ENCODE peak calls at places on chromosomes 11 and 22, in eight cellular contexts. B, E, H, Q, P, K, W and V are unnamed samples.

GRCh38 chr11:10268746-10269487 is 25.1 kb downstream of the SBF2 start:
- DNase-seq in W (no peak), P (no peak), Q (no peak), K (no peak), B (peak; percentile 53), H (no peak), E (no peak), V (no peak)

GRCh38 chr11:48055292-48056132 is 75.2 kb downstream of the PTPRJ start:
- DNase-seq in B (peak; percentile 47), E (no peak), Q (no peak), W (no peak), K (no peak), H (no peak), P (no peak), V (no peak)

GRCh38 chr11:130979386-130979972 is 63.2 kb upstream of the SNX19 start:
- DNase-seq in W (no peak), P (no peak), H (no peak), E (no peak), B (peak; percentile 61), Q (no peak), K (no peak), V (no peak)

GRCh38 chr22:19948057-19948760 is 6.6 kb upstream of the TXNRD2 start:
- DNase-seq in P (peak; percentile 38), Q (no peak), B (no peak), K (no peak), E (no peak), W (peak; percentile 4), H (no peak), V (peak; percentile 55)

GRCh38 chr11:93846411-93846810 is 4.0 kb downstream of the VSTM5 start:
- DNase-seq in B (peak; percentile 64), H (no peak), Q (no peak), E (no peak), P (no peak), K (no peak), W (no peak), V (no peak)

GRCh38 chr11:128824199-128825049 is 42.7 kb downstream of the KCNJ1 start:
- DNase-seq in B (no peak), K (no peak), E (no peak), W (no peak), P (no peak), H (no peak), Q (no peak), V (no peak)

GRCh38 chr22:20967697-20968201 is 694 bp downstream of the AIFM3 start:
- DNase-seq in E (no peak), W (peak; percentile 44), K (no peak), H (no peak), Q (no peak), B (no peak), P (peak; percentile 75), V (no peak)

GRCh38 chr11:23765862-23766261 is 731.0 kb upstream of the LUZP2 start:
- DNase-seq in Q (no peak), W (no peak), B (peak; percentile 79), K (no peak), E (no peak), H (no peak), P (no peak), V (no peak)

GRCh38 chr11:118436639-118437045 is 350 bp downstream of the KMT2A start:
- DNase-seq in P (peak; percentile 73), W (peak; percentile 85), H (peak; percentile 67), E (no peak), K (no peak), B (peak; percentile 21), Q (no peak), V (peak; percentile 65)

GRCh38 chr22:19148417-19149046 is 1.6 kb downstream of the GSC2 start:
- DNase-seq in H (no peak), B (no peak), W (peak; percentile 80), P (no peak), Q (no peak), K (no peak), E (no peak), V (no peak)

GRCh38 chr11:77113382-77114088 is 10.9 kb downstream of the OMP start:
- DNase-seq in H (no peak), E (no peak), P (peak; percentile 86), B (peak; percentile 38), K (no peak), Q (no peak), W (peak; percentile 54), V (no peak)

GRCh38 chr11:34262601-34263081 is 95.2 kb downstream of the ABTB2 start:
- DNase-seq in H (no peak), E (no peak), Q (no peak), K (no peak), B (no peak), P (no peak), W (no peak), V (no peak)

GRCh38 chr22:30825711-30826505 is 131.2 kb downstream of the OSBP2 start:
- DNase-seq in E (no peak), B (no peak), W (no peak), P (no peak), K (no peak), H (peak; percentile 17), Q (no peak), V (no peak)

GRCh38 chr11:8810331-8811301 is 100.4 kb upstream of the AKIP1 start:
- DNase-seq in B (peak; percentile 81), E (no peak), Q (peak; percentile 89), W (peak; percentile 94), H (peak; percentile 91), K (peak; percentile 89), P (peak; percentile 92), V (peak; percentile 91)
- H3K4me3 ChIP-seq in B (peak overlapping the region; percentile 51), E (peak overlapping the region; percentile 53), Q (peak overlapping the region; percentile 73), W (peak overlapping the region; percentile 27), H (peak overlapping the region; percentile 71), K (peak overlapping the region; percentile 37), P (peak overlapping the region; percentile 99), V (peak overlapping the region; percentile 14)

GRCh38 chr22:49951986-49952896 is 8.3 kb upstream of the PIM3 start:
- DNase-seq in H (no peak), K (no peak), E (no peak), B (peak; percentile 81), W (peak; percentile 81), Q (no peak), P (no peak), V (no peak)

GRCh38 chr22:49954354-49954753 is 6.2 kb upstream of the PIM3 start:
- DNase-seq in H (no peak), P (no peak), B (no peak), K (no peak), W (peak; percentile 88), E (no peak), Q (no peak), V (peak; percentile 44)

GRCh38 chr22:49953027-49953679 is 7.4 kb upstream of the PIM3 start:
- DNase-seq in K (no peak), H (no peak), P (no peak), W (peak; percentile 87), B (no peak), Q (no peak), E (no peak), V (no peak)

GRCh38 chr22:49954991-49955580 is 5.5 kb upstream of the PIM3 start:
- DNase-seq in Q (no peak), B (no peak), P (no peak), K (no peak), E (no peak), H (no peak), W (peak; percentile 69), V (peak; percentile 37)

GRCh38 chr22:49953680-49954344 is 6.8 kb upstream of the PIM3 start:
- DNase-seq in B (no peak), P (no peak), H (no peak), Q (no peak), E (no peak), W (peak; percentile 83), K (no peak), V (no peak)
- H3K4me1 ChIP-seq in B (peaks cover 40% of the 10 kb centered on the region), P (peaks cover 6% of the 10 kb centered on the region), H (peaks cover 64% of the 10 kb centered on the region), Q (peaks cover 3% of the 10 kb centered on the region), E (peaks cover 63% of the 10 kb centered on the region), W (peaks cover 44% of the 10 kb centered on the region), K (no peaks in the 10 kb centered on the region), V (no peaks in the 10 kb centered on the region)

GRCh38 chr11:44128729-44129128 is 33.3 kb downstream of the EXT2 start:
- DNase-seq in B (no peak), P (no peak), Q (no peak), E (no peak), H (no peak), K (no peak), W (no peak), V (no peak)

GRCh38 chr11:44134625-44135024 is 39.1 kb downstream of the EXT2 start:
- DNase-seq in H (no peak), B (no peak), P (no peak), K (no peak), Q (no peak), E (no peak), W (no peak), V (no peak)

GRCh38 chr11:44133335-44133946 is 38.0 kb downstream of the EXT2 start:
- DNase-seq in E (no peak), W (no peak), P (peak; percentile 59), K (no peak), B (peak; percentile 59), Q (no peak), H (no peak), V (no peak)

GRCh38 chr11:44127130-44127529 is 31.7 kb downstream of the EXT2 start:
- DNase-seq in W (no peak), H (no peak), E (no peak), B (no peak), Q (no peak), K (no peak), P (no peak), V (no peak)

GRCh38 chr11:44130751-44131150 is 35.3 kb downstream of the EXT2 start:
- DNase-seq in H (no peak), P (no peak), E (no peak), Q (no peak), K (no peak), B (no peak), W (no peak), V (no peak)
- H3K36me3 ChIP-seq in H (peaks cover 48% of the 10 kb centered on the region), P (peaks cover 34% of the 10 kb centered on the region), E (peaks cover 3% of the 10 kb centered on the region), Q (no peaks in the 10 kb centered on the region), K (peaks cover 52% of the 10 kb centered on the region), B (peaks cover 27% of the 10 kb centered on the region), W (no peaks in the 10 kb centered on the region), V (peaks cover 13% of the 10 kb centered on the region)

DNA sequence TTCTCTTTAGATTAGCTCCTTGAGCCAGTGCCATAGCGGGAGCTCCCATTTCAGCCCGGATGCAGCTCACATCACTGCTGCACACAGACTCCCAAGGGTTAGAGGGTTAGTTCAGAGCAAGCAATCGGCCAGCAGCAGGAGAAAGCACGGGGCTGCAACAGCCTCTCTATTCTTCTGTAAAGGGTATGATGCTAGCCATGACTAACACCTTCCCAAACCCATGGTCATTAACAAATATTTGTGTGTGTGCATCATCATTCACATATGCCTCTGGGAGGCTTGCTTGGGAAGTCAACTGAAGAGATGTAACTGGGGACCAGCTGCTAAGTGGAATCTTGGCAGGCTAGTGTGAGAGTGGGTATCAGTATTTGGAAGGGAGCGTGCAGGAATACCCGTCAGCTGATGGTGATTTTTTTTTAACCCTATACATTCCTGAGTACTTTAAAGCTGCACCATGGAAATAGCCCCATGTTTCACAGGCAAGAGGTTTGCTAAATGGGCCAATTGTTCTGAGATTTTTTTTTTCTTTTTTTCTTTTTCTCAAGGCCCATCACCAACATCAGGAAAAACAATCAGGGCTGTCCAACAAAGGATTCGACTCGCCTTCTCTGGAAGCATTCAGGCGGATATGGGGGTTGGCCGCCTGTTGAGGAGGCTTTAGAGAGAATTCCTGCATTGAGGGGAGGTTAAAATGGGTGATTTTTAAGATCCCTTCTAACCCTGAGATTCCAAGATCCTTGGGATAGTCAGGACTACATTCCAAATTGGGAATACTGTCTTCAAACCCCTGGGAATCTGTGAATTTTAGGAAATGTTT is 33.2 kb upstream of the CCDC89 start:
- DNase-seq in Q (no peak), P (peak; percentile 76), E (peak; percentile 98), K (no peak), W (no peak), B (peak; percentile 100), H (peak; percentile 71), V (peak; percentile 81)
- H3K4me3 ChIP-seq in Q (no peak overlapping the region), P (no peak overlapping the region), E (peak overlapping the region; percentile 41), K (no peak overlapping the region), W (no peak overlapping the region), B (peak overlapping the region; percentile 52), H (peak overlapping the region; percentile 46), V (no peak overlapping the region)